ENCODE peak calls at places on chromosomes 4 and X, in seven cellular contexts. Z, U, L, C, I, M and Y are unnamed samples.

GRCh38 chr4:10753326-10753725 is 68.8 kb upstream of the CLNK start:
- DNase-seq in L (peak; percentile 66), M (no peak), I (no peak), Z (no peak), U (no peak), C (no peak), Y (no peak)

GRCh38 chrX:133698298-133698697 is 283.0 kb upstream of the GPC4 start:
- DNase-seq in Z (no peak), M (no peak), L (peak; percentile 14), C (no peak), I (no peak), U (no peak), Y (no peak)

GRCh38 chrX:129741880-129742758 is 3.3 kb downstream of the XPNPEP2 start:
- DNase-seq in L (no peak), I (no peak), Z (no peak), C (no peak), U (no peak), M (no peak), Y (no peak)

GRCh38 chrX:72572248-72573157 is at the start of gene HDAC8:
- DNase-seq in Z (peak; percentile 52), M (peak; percentile 80), I (peak; percentile 57), L (peak; percentile 77), C (peak; percentile 75), U (peak; percentile 58), Y (peak; percentile 63)

GRCh38 chr4:68288046-68288740 is 42.7 kb upstream of the TMPRSS11B start:
- DNase-seq in I (no peak), U (no peak), M (no peak), L (no peak), Z (no peak), C (no peak), Y (no peak)

GRCh38 chr4:110629780-110630500 is 7.1 kb upstream of the PITX2 start:
- DNase-seq in I (no peak), C (no peak), Z (no peak), U (no peak), L (no peak), M (no peak), Y (no peak)

GRCh38 chr4:103074039-103074438 is 2.5 kb downstream of the SLC9B2 start:
- DNase-seq in U (no peak), I (no peak), C (no peak), L (no peak), M (no peak), Z (no peak), Y (no peak)

GRCh38 chrX:103464071-103464773 is 55.1 kb downstream of the RAB40A start:
- DNase-seq in Z (peak; percentile 19), C (no peak), I (no peak), U (no peak), L (peak; percentile 30), M (no peak), Y (no peak)

GRCh38 chr4:183716302-183716701 is 57.2 kb downstream of the TRAPPC11 start:
- DNase-seq in C (no peak), M (no peak), I (no peak), Z (no peak), L (no peak), U (no peak), Y (no peak)

GRCh38 chr4:148563684-148564083 is 121.5 kb upstream of the NR3C2 start:
- DNase-seq in L (no peak), U (no peak), I (no peak), M (no peak), Z (no peak), C (no peak), Y (no peak)

GRCh38 chrX:124293810-124294209 is 38.6 kb upstream of the TEX13D start:
- DNase-seq in C (no peak), M (no peak), U (no peak), L (no peak), Z (no peak), I (no peak), Y (no peak)

GRCh38 chr4:155952546-155952945 is 1.1 kb downstream of the CTSO start:
- DNase-seq in Z (no peak), M (no peak), L (no peak), I (no peak), U (no peak), C (no peak), Y (no peak)

GRCh38 chrX:118503260-118504041 is 7.8 kb downstream of the DOCK11 start:
- DNase-seq in C (no peak), M (no peak), Z (no peak), L (no peak), I (no peak), U (no peak), Y (no peak)

GRCh38 chr4:67087897-67088296 is 457.4 kb downstream of the CENPC start:
- DNase-seq in C (no peak), Z (peak; percentile 64), L (no peak), U (no peak), M (no peak), I (no peak), Y (peak; percentile 63)

GRCh38 chr4:5747746-5748365 is 36.9 kb downstream of the EVC start:
- DNase-seq in I (peak; percentile 48), Z (peak; percentile 45), U (no peak), M (peak; percentile 5), L (peak; percentile 93), C (no peak), Y (no peak)

GRCh38 chr4:22477136-22477793 is 38.6 kb downstream of the ADGRA3 start:
- DNase-seq in M (no peak), U (no peak), I (no peak), Z (no peak), L (no peak), C (no peak), Y (no peak)

GRCh38 chr4:158018090-158018808 is 154.6 kb downstream of the GASK1B start:
- DNase-seq in C (no peak), M (no peak), I (no peak), Z (no peak), L (peak; percentile 85), U (no peak), Y (no peak)

GRCh38 chrX:120251471-120252011 is 929 bp downstream of the ZBTB33 start:
- DNase-seq in L (peak; percentile 12), U (no peak), M (peak; percentile 51), Z (peak; percentile 8), C (no peak), I (peak; percentile 30), Y (peak; percentile 53)

GRCh38 chr4:678331-678734 is 4.0 kb downstream of the MYL5 start:
- DNase-seq in Z (no peak), I (no peak), C (no peak), U (no peak), L (no peak), M (no peak), Y (no peak)

GRCh38 chr4:680565-680930 is 6.2 kb downstream of the MYL5 start:
- DNase-seq in Z (no peak), C (no peak), L (no peak), M (peak; percentile 74), I (no peak), U (no peak), Y (peak; percentile 58)

GRCh38 chr4:680091-680490 is 5.7 kb downstream of the MYL5 start:
- DNase-seq in L (no peak), I (no peak), Z (no peak), U (no peak), C (peak; percentile 42), M (no peak), Y (no peak)

GRCh38 chr4:678765-679481 is 4.6 kb downstream of the MYL5 start:
- DNase-seq in C (no peak), L (no peak), U (no peak), Z (no peak), M (no peak), I (no peak), Y (no peak)

GRCh38 chr4:679571-680083 is 5.3 kb downstream of the MYL5 start:
- DNase-seq in M (no peak), C (no peak), L (no peak), I (no peak), Z (no peak), U (no peak), Y (no peak)
- H3K4me1 ChIP-seq in M (peaks cover 26% of the 10 kb centered on the region), C (peaks cover 39% of the 10 kb centered on the region), L (peaks cover 13% of the 10 kb centered on the region), I (peaks cover 12% of the 10 kb centered on the region), Z (no peaks in the 10 kb centered on the region), U (peaks cover 22% of the 10 kb centered on the region), Y (no peaks in the 10 kb centered on the region)

GRCh38 chr4:108314900-108315589 is 146.3 kb upstream of the LEF1 start:
- DNase-seq in C (no peak), I (no peak), L (no peak), U (no peak), M (no peak), Z (no peak), Y (no peak)
- H3K4me3 ChIP-seq in C (no peak overlapping the region), I (no peak overlapping the region), L (no peak overlapping the region), U (no peak overlapping the region), M (no peak overlapping the region), Z (no peak overlapping the region), Y (no peak overlapping the region)

GRCh38 chr4:107736924-107737448 is 17.0 kb upstream of the PAPSS1 start:
- DNase-seq in I (peak; percentile 34), Z (no peak), U (no peak), C (no peak), L (no peak), M (no peak), Y (peak; percentile 66)

GRCh38 chr4:107734120-107734519 is 14.1 kb upstream of the PAPSS1 start:
- DNase-seq in L (no peak), M (no peak), Z (no peak), I (no peak), U (no peak), C (no peak), Y (no peak)

GRCh38 chr4:107737470-107737869 is 17.4 kb upstream of the PAPSS1 start:
- DNase-seq in Z (no peak), I (no peak), M (no peak), L (no peak), U (no peak), C (no peak), Y (no peak)

GRCh38 chr4:107733431-107733925 is 13.4 kb upstream of the PAPSS1 start:
- DNase-seq in Z (no peak), M (no peak), C (no peak), L (no peak), I (no peak), U (no peak), Y (no peak)

GRCh38 chr4:107736037-107736436 is 16.0 kb upstream of the PAPSS1 start:
- DNase-seq in Z (no peak), M (no peak), C (no peak), I (no peak), U (no peak), L (no peak), Y (no peak)
- TF ChIP-seq CTCF in Z (no peak), M (no peak), C (no peak), I (no peak), U (no peak), L (no peak), Y (no peak)

DNA sequence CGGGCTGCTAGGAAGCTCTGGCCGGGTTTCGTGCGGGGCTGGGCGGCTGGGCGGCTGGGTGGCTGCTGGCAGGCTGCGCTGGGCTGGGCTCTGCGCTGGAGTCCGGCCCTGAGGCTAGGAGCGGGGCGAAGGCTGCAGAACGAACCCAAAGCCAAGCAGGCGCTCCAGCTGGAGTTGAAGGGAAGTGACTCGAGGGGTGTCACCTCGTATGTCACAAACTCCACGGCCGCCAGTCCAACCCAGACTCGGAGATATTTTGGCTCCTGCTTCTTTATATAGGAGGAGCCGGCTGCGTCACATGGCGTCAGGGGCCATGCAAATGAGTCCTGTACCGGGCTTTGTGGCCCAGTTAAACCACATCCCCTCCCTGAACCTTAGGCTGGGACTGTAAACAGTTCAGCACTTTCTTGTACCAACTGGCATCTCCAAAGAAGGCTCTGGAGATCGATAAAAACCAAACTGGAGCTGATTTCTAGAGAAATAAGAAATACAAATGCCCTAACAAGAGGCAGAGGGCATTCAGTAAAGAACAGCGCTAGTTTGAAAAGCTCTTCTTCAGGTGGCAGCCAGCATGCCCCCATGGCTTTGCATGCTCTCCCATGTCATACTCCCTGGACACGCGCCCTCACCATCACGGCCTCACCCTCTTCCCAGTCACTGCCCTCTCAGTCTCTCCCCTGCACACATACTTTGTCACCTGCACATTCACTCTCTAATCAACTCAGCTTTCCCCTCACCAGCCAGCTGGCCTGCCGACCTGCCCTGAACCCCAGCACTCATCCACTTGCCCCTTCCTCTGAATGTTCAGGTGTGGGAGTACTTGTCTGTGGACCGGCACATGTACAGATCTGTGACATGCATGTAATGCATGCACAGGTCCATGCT is 58.5 kb downstream of the TSC22D3 start:
- DNase-seq in M (peak; percentile 90), I (peak; percentile 85), L (peak; percentile 71), Z (peak; percentile 92), C (peak; percentile 90), U (peak; percentile 92), Y (peak; percentile 90)
- H3K4me1 ChIP-seq in M (peaks cover 26% of the 10 kb centered on the region), I (no peaks in the 10 kb centered on the region), L (peaks cover 20% of the 10 kb centered on the region), Z (no peaks in the 10 kb centered on the region), C (peaks cover 43% of the 10 kb centered on the region), U (peaks cover 11% of the 10 kb centered on the region), Y (no peaks in the 10 kb centered on the region)